ENCODE peak calls at places on chromosomes 6 and 20, in six cellular contexts. U is effector CD4-positive, alpha-beta T cell; F is cerebellar cortex; E is stimulated activated CD4-positive, alpha-beta T cell treated with anti-CD3 and anti-CD28 coated beads, TNF-alpha, amount 100 ng/mL, for 4 hours; N is OCI-LY7; A is activated T-cell treated with anti-CD3 and anti-CD28 coated beads for 4 hours. Q is an unnamed sample.

GRCh38 chr6:112144145-112144926 is 56.9 kb downstream of the FAM229B start:
- DNase-seq in U (no peak), N (no peak), A (no peak), E (no peak), F (peak; percentile 75), Q (peak; percentile 8)

GRCh38 chr6:141956868-141957267 is 175.9 kb upstream of the GJE1 start:
- DNase-seq in N (no peak), U (no peak), E (no peak), A (no peak), F (no peak), Q (no peak)

GRCh38 chr6:10140824-10141223 is 274.1 kb downstream of the TFAP2A start:
- DNase-seq in A (no peak), F (no peak), E (no peak), N (no peak), U (no peak), Q (no peak)

GRCh38 chr6:26358511-26358981 is 6.5 kb upstream of the BTN3A2 start:
- DNase-seq in E (no peak), A (no peak), N (peak; percentile 89), F (no peak), U (no peak), Q (peak; percentile 86)

GRCh38 chr20:53939554-53940355 is 130.6 kb downstream of the BCAS1 start:
- DNase-seq in E (peak; percentile 42), A (peak; percentile 58), U (peak; percentile 20), F (peak; percentile 90), N (peak; percentile 97), Q (peak; percentile 85)

GRCh38 chr6:89589297-89590074 is 49.1 kb downstream of the LYRM2 start:
- DNase-seq in E (no peak), N (no peak), F (no peak), U (no peak), A (no peak), Q (no peak)

GRCh38 chr6:37432916-37433656 is at the start of gene CMTR1:
- DNase-seq in N (peak; percentile 94), F (peak; percentile 85), U (peak; percentile 96), A (peak; percentile 93), E (peak; percentile 95), Q (peak; percentile 97)

GRCh38 chr20:57671662-57672061 is 38.2 kb downstream of the PMEPA1 start:
- DNase-seq in N (no peak), F (no peak), U (no peak), E (no peak), A (no peak), Q (no peak)

GRCh38 chr20:58433029-58433657 is 44.1 kb downstream of the VAPB start:
- DNase-seq in A (no peak), E (no peak), N (no peak), F (no peak), U (no peak), Q (no peak)

GRCh38 chr20:7924692-7925091 is 15.6 kb downstream of the HAO1 start:
- DNase-seq in F (no peak), U (no peak), N (no peak), E (no peak), A (no peak), Q (peak; percentile 18)

GRCh38 chr6:155171109-155171746 is 92.6 kb upstream of the CLDN20 start:
- DNase-seq in A (peak; percentile 68), U (peak; percentile 68), F (peak; percentile 38), E (peak; percentile 79), N (no peak), Q (no peak)

GRCh38 chr6:156262014-156262413 is 515.2 kb upstream of the ARID1B start:
- DNase-seq in F (no peak), A (no peak), N (no peak), E (no peak), U (no peak), Q (no peak)

GRCh38 chr20:24684954-24685691 is 215.7 kb downstream of the SYNDIG1 start:
- DNase-seq in N (no peak), A (no peak), F (peak; percentile 21), U (no peak), E (no peak), Q (no peak)

GRCh38 chr6:75532521-75532920 is 38.9 kb upstream of the FILIP1 start:
- DNase-seq in U (no peak), F (no peak), N (no peak), E (no peak), A (no peak), Q (no peak)

GRCh38 chr20:34264141-34264540 is 22.9 kb downstream of the ASIP start:
- DNase-seq in A (no peak), F (no peak), N (no peak), U (no peak), E (no peak), Q (no peak)

GRCh38 chr20:14477125-14477524 is 139.7 kb upstream of the FLRT3 start:
- DNase-seq in N (no peak), E (no peak), A (no peak), F (no peak), U (no peak), Q (no peak)

GRCh38 chr6:3797231-3798200 is 46.0 kb upstream of the PXDC1 start:
- DNase-seq in U (no peak), A (no peak), F (no peak), E (no peak), N (no peak), Q (no peak)

GRCh38 chr6:64034331-64034730 is 398.7 kb downstream of the PHF3 start:
- DNase-seq in E (no peak), F (no peak), A (no peak), U (no peak), N (no peak), Q (no peak)

GRCh38 chr20:1319051-1319450 is 9.9 kb downstream of the SDCBP2 start:
- DNase-seq in E (no peak), A (no peak), N (no peak), F (no peak), U (no peak), Q (no peak)

GRCh38 chr6:170470673-170471072 is 82.4 kb downstream of the PSMB1 start:
- DNase-seq in U (no peak), F (no peak), N (no peak), E (no peak), A (no peak), Q (no peak)

GRCh38 chr20:36454664-36455427 is 86.5 kb upstream of the MYL9 start:
- DNase-seq in U (no peak), A (no peak), E (no peak), F (peak; percentile 91), N (no peak), Q (no peak)

GRCh38 chr6:30322527-30323501 is 3.9 kb upstream of the TRIM39 start:
- DNase-seq in A (peak; percentile 24), F (no peak), U (no peak), N (no peak), E (peak; percentile 23), Q (no peak)

GRCh38 chr6:16674666-16675392 is 86.4 kb downstream of the ATXN1 start:
- DNase-seq in A (no peak), E (no peak), U (no peak), F (no peak), N (no peak), Q (no peak)

GRCh38 chr20:19531446-19531845 is 226.6 kb upstream of the RIN2 start:
- DNase-seq in A (no peak), U (no peak), E (no peak), F (no peak), N (no peak), Q (no peak)

GRCh38 chr20:59605691-59606364 is 1.5 kb downstream of the PHACTR3 start:
- DNase-seq in A (no peak), E (no peak), N (no peak), F (no peak), U (no peak), Q (no peak)

GRCh38 chr6:100504786-100505737 is 40.3 kb upstream of the SIM1 start:
- DNase-seq in N (no peak), F (no peak), E (no peak), A (no peak), U (no peak), Q (no peak)

GRCh38 chr6:143097224-143097795 is 36.6 kb downstream of the AIG1 start:
- DNase-seq in A (no peak), F (no peak), U (peak; percentile 2), E (no peak), N (no peak), Q (peak; percentile 37)

GRCh38 chr6:150069707-150070106 is 786 bp upstream of the ULBP3 start:
- DNase-seq in A (no peak), E (no peak), F (no peak), U (no peak), N (no peak), Q (no peak)

GRCh38 chr6:100088009-100088408 is 94.0 kb upstream of the MCHR2 start:
- DNase-seq in U (no peak), E (no peak), A (no peak), N (no peak), F (no peak), Q (no peak)

GRCh38 chr20:63370623-63371176 is 9.6 kb upstream of the CHRNA4 start:
- DNase-seq in U (no peak), E (no peak), A (no peak), N (no peak), F (peak; percentile 60), Q (peak; percentile 28)

GRCh38 chr6:163310973-163311383 is 103.5 kb upstream of the QKI start:
- DNase-seq in N (no peak), A (no peak), U (no peak), E (no peak), F (no peak), Q (no peak)

GRCh38 chr20:12177657-12178293 is 260.1 kb downstream of the BTBD3 start:
- DNase-seq in E (no peak), N (no peak), F (no peak), A (no peak), U (no peak), Q (no peak)

GRCh38 chr6:73898599-73898998 is 202.6 kb downstream of the CD109 start:
- DNase-seq in N (no peak), E (no peak), F (no peak), A (no peak), U (no peak), Q (no peak)

GRCh38 chr20:41249371-41249770 is 68.2 kb downstream of the ZHX3 start:
- DNase-seq in U (no peak), A (no peak), E (no peak), F (peak; percentile 69), N (no peak), Q (no peak)

GRCh38 chr20:62488470-62488869 is 12.7 kb upstream of the GATA5 start:
- DNase-seq in E (no peak), A (no peak), U (no peak), N (no peak), F (no peak), Q (no peak)

GRCh38 chr20:63542031-63542559 is 4.9 kb upstream of the PTK6 start:
- DNase-seq in F (no peak), N (no peak), A (no peak), E (no peak), U (no peak), Q (peak; percentile 57)

GRCh38 chr20:56361888-56362287 is 3.1 kb downstream of the FAM210B start:
- DNase-seq in E (no peak), F (no peak), A (no peak), N (no peak), U (no peak), Q (no peak)

GRCh38 chr20:56605597-56605996 is 23.5 kb upstream of the TFAP2C start:
- DNase-seq in U (no peak), F (no peak), A (no peak), E (no peak), N (no peak), Q (no peak)

GRCh38 chr6:3454206-3455016 is 2.4 kb downstream of the SLC22A23 start:
- DNase-seq in F (peak; percentile 5), N (no peak), A (no peak), E (no peak), U (no peak), Q (no peak)

GRCh38 chr20:63552481-63553249 is 1.3 kb upstream of the FNDC11 start:
- DNase-seq in F (no peak), U (peak; percentile 40), A (peak; percentile 37), E (peak; percentile 39), N (peak; percentile 92), Q (peak; percentile 44)